ENCODE peak calls at places on chromosomes 13 and 19, in five cellular contexts. M is left ventricle myocardium inferior, X is GM06990, H is upper lobe of right lung, D is HCT116. U is an unnamed sample.

GRCh38 chr13:73695325-73695724 is 438.9 kb downstream of the KLF12 start:
- DNase-seq in M (no peak), X (no peak), H (no peak), D (no peak), U (no peak)

GRCh38 chr13:114118763-114119123 is 13.7 kb downstream of the RASA3 start:
- DNase-seq in M (no peak), X (no peak), H (no peak), D (no peak), U (peak)

GRCh38 chr19:1248454-1249297 is at the start of gene MIDN:
- DNase-seq in M (peak), X (peak), H (peak), D (no peak), U (peak)

GRCh38 chr13:60134376-60134775 is 29.4 kb downstream of the DIAPH3 start:
- DNase-seq in M (no peak), X (no peak), H (no peak), D (no peak), U (no peak)

GRCh38 chr13:112902669-112903068 is 66.3 kb upstream of the MCF2L start:
- DNase-seq in M (no peak), X (no peak), H (no peak), D (no peak), U (no peak)

GRCh38 chr13:110173247-110173818 is 133.6 kb downstream of the COL4A1 start:
- DNase-seq in M (no peak), X (no peak), H (no peak), D (no peak), U (peak)

GRCh38 chr13:110431851-110432294 is 124.8 kb downstream of the COL4A2 start:
- DNase-seq in M (peak), X (no peak), H (no peak), D (no peak), U (no peak)

GRCh38 chr13:40681341-40682051 is 15.1 kb upstream of the FOXO1 start:
- DNase-seq in M (no peak), X (no peak), H (no peak), D (no peak), U (no peak)

GRCh38 chr13:74596691-74597090 is 462.5 kb upstream of the KLF12 start:
- DNase-seq in M (no peak), X (no peak), H (no peak), D (no peak), U (no peak)

GRCh38 chr13:44368062-44368591 is 5.5 kb upstream of the SERP2 start:
- DNase-seq in M (no peak), X (no peak), H (no peak), D (no peak), U (peak)

GRCh38 chr19:30071871-30072270 is 129.8 kb downstream of the URI1 start:
- DNase-seq in M (no peak), X (no peak), H (peak), D (no peak), U (no peak)

GRCh38 chr13:61954092-61954491 is 538.4 kb upstream of the PCDH20 start:
- DNase-seq in M (no peak), X (no peak), H (no peak), D (peak), U (peak)

GRCh38 chr13:40170982-40171381 is 495.5 kb downstream of the FOXO1 start:
- DNase-seq in M (no peak), X (no peak), H (no peak), D (peak), U (no peak)

GRCh38 chr19:38024991-38025716 is 118.1 kb downstream of the SIPA1L3 start:
- DNase-seq in M (no peak), X (no peak), H (no peak), D (no peak), U (no peak)

GRCh38 chr13:34913040-34913439 is 29.0 kb upstream of the NBEA start:
- DNase-seq in M (no peak), X (no peak), H (no peak), D (no peak), U (peak)

GRCh38 chr13:75792526-75793187 is 156.5 kb downstream of the LMO7 start:
- DNase-seq in M (no peak), X (no peak), H (no peak), D (no peak), U (no peak)

GRCh38 chr13:64551755-64552154 is 2678.4 kb downstream of the PCDH9 start:
- DNase-seq in M (no peak), X (no peak), H (no peak), D (no peak), U (peak)

GRCh38 chr13:28826368-28826767 is 6.2 kb downstream of the MTUS2 start:
- DNase-seq in M (no peak), X (no peak), H (no peak), D (no peak), U (no peak)

GRCh38 chr19:33273065-33273736 is 29.1 kb downstream of the CEBPA start:
- DNase-seq in M (no peak), X (no peak), H (no peak), D (no peak), U (no peak)

GRCh38 chr13:25085125-25085742 is 10.7 kb upstream of the PABPC3 start:
- DNase-seq in M (no peak), X (no peak), H (no peak), D (peak), U (peak)

GRCh38 chr13:113142876-113143275 is 15.6 kb upstream of the PROZ start:
- DNase-seq in M (no peak), X (no peak), H (no peak), D (no peak), U (no peak)

GRCh38 chr13:36082396-36082795 is 48.8 kb downstream of the DCLK1 start:
- DNase-seq in M (no peak), X (no peak), H (no peak), D (no peak), U (peak)

GRCh38 chr19:11530432-11530831 is 1.5 kb upstream of the ECSIT start:
- DNase-seq in M (peak), X (peak), H (peak), D (peak), U (peak)

GRCh38 chr19:18156841-18157464 is 4.0 kb downstream of the PIK3R2 start:
- DNase-seq in M (peak), X (no peak), H (peak), D (peak), U (peak)

GRCh38 chr13:21328836-21329477 is 130.1 kb downstream of the ZDHHC20 start:
- DNase-seq in M (no peak), X (no peak), H (no peak), D (no peak), U (no peak)

GRCh38 chr13:37797606-37798005 is 72.0 kb downstream of the TRPC4 start:
- DNase-seq in M (no peak), X (no peak), H (no peak), D (no peak), U (no peak)

GRCh38 chr19:2768365-2769132 is 14.5 kb downstream of the SGTA start:
- DNase-seq in M (no peak), X (no peak), H (no peak), D (no peak), U (no peak)
- TF ChIP-seq CTCF in M (no peak), X (no peak), H (no peak), D (no peak), U (no peak)

GRCh38 chr19:49447485-49448431 is 3.9 kb downstream of the PIH1D1 start:
- DNase-seq in M (peak), X (no peak), H (no peak), D (peak), U (peak)

GRCh38 chr19:49448432-49448786 is 3.2 kb downstream of the PIH1D1 start:
- DNase-seq in M (no peak), X (no peak), H (no peak), D (no peak), U (no peak)

GRCh38 chr19:49453013-49453756 is at the start of gene ALDH16A1:
- DNase-seq in M (peak), X (peak), H (peak), D (peak), U (peak)

GRCh38 chr19:49451430-49452181 is at the start of gene PIH1D1:
- DNase-seq in M (peak), X (peak), H (peak), D (peak), U (peak)

DNA sequence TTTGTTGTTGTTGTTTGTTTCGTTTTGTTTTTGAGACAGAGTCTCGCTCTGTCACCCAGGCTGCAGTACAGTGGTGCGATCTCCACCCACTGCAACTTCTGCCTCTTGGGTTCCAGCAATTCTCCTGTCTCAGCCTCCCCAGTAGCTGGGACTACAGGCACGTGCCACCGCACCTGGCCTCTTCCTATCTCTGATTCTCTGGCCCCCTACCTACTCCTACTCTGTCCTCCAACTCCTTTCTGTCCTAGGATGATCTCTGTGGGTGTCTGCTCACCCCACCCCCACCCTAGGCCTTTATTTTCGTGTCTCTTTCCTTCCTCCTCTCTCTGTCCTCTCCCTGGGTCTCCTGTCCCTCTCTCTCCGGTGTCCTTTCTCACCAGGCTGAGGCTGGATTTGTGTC is 1.2 kb downstream of the PIH1D1 start:
- DNase-seq in M (no peak), X (no peak), H (no peak), D (no peak), U (no peak)
- H3K4me3 ChIP-seq in M (peak), X (peak), H (peak), D (peak), U (peak)

GRCh38 chr19:15265849-15266248 is 33.6 kb upstream of the EPHX3 start:
- DNase-seq in M (peak), X (no peak), H (peak), D (no peak), U (peak)
- TF ChIP-seq CTCF in M (no peak), X (no peak), H (no peak), D (no peak), U (no peak)

DNA sequence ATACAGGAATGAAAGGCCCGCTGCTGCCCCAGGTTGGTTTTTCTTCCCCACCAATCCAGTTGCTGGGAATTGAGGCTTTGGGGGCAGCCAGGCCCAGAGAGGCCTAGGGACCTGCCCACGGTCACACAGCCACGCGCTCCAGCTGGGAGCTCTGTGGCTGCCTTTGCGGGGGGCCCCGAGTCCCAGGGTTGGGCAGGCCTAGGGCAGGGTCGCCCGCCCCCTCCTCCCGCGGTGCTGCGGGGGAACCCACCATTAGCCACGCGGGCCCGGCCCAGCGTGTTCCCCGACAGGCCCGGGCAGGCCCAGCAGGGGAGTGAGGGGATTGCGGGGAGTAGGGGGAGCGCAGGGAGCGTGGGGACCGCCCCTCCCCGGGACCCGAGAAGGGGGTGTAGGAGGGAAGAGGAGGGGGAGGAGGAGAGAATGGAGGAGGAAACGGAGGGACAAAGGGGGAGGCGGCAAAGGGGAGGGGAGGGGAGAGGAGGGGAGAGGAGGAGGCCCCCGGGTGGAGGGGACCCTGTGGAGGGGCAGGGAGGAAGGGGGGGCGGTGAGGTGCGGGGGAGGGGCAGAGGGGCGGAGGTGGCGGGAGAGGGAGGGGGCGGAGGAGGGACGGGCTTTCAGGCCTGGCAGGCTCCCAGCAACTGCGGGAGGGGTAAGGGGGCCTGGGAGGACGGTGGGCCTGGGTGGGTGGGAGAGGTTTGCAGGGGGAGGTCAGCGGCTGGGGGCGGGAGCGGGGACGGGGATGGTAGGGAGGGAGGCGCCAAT is 12.9 kb upstream of the TLE2 start:
- DNase-seq in M (no peak), X (no peak), H (no peak), D (no peak), U (no peak)
- H3K4me3 ChIP-seq in M (no peak), X (no peak), H (no peak), D (no peak), U (no peak)

GRCh38 chr19:46608581-46609345 is 7.6 kb downstream of the CALM3 start:
- DNase-seq in M (peak), X (no peak), H (peak), D (no peak), U (no peak)
- TF ChIP-seq CTCF in M (no peak), X (no peak), H (no peak), D (no peak), U (no peak)

GRCh38 chr13:100298691-100299090 is 209.8 kb downstream of the PCCA start:
- DNase-seq in M (no peak), X (no peak), H (no peak), D (no peak), U (no peak)
- H3K4me3 ChIP-seq in M (no peak), X (no peak), H (no peak), D (no peak), U (no peak)

DNA sequence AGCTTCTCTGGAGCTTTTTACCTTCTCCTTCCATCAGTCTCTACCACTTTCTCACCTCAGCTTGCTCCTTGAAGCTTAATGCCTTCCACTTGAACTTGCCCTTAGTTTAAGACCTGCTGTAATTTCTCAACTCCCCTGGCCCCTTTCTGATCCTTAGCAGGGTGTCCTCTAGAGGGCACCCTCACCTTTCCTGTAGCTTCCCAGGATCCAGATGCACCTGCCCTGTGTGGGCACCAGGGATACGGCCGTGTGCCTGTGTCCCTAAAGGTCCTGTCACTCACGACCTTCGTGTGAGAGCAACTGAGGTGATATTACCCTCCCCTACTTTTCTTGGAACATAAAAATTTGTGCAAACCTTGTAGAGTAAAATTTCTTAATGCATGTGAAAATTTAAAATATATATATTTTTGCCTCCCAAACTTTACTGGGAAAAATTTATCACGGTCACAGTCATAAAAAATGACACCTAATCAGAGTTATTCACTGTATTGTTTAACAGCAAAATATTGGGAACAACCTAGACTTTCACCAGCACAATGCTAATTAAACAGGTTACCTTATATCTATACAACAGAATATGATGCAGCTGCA is 46.4 kb downstream of the PSG3 start:
- DNase-seq in M (no peak), X (no peak), H (no peak), D (peak), U (peak)
- TF ChIP-seq CTCF in M (peak), X (peak), H (peak), D (peak), U (peak)

GRCh38 chr13:30871713-30872029 is 34.4 kb upstream of the MEDAG start:
- DNase-seq in M (no peak), X (no peak), H (no peak), D (no peak), U (no peak)

GRCh38 chr13:30872195-30872594 is 33.9 kb upstream of the MEDAG start:
- DNase-seq in M (no peak), X (no peak), H (no peak), D (no peak), U (no peak)

GRCh38 chr13:30869491-30869890 is 36.6 kb upstream of the MEDAG start:
- DNase-seq in M (peak), X (no peak), H (no peak), D (no peak), U (peak)

GRCh38 chr13:30870049-30870884 is 35.8 kb upstream of the MEDAG start:
- DNase-seq in M (peak), X (peak), H (no peak), D (peak), U (peak)

DNA sequence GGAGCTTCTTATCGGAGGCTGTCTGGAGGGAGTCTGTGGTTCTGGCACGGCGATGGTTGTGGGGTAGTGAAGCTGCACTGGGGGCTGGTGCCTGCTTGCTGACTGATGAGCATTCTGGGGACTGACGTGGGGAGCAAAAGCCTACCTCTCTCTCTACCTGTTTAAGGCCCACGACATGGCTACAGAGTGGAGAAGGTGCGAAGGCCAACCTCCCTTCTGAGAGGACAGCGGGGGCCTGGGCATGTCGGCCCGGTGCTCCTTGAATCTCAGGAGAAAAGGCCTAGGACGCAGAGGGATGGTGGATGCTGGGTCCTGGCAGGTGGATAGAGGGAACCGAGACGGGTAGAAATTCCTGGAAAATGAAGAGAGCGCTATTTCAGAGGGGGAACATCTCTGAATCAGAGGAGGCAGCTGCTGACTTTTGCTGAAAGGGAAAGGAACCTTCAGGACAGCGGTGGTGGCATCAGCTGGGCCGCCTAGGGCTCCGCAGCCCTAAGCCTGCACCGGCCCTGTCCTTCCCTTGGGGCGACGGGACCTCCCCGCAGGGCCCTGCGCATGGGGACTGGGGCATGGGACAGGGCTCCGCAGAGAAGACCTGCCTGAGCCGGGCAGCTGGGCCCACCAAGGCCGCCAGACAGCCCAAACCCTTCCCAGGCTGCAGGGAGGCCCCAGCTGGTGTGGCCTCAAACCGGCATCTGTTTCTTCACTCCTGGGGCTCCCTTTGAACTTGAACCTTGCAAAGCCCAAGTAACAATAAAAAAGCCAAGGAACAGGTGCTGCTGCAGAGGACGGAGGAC is 35.0 kb upstream of the MEDAG start:
- DNase-seq in M (no peak), X (no peak), H (no peak), D (no peak), U (no peak)
- H3K4me3 ChIP-seq in M (no peak), X (no peak), H (no peak), D (no peak), U (no peak)

GRCh38 chr19:5567360-5567970 is at the start of gene TINCR:
- DNase-seq in M (no peak), X (no peak), H (no peak), D (no peak), U (no peak)
- TF ChIP-seq CTCF in M (no peak), X (no peak), H (no peak), D (no peak), U (peak)

GRCh38 chr19:35742121-35742724 is at the start of gene IGFLR1:
- DNase-seq in M (no peak), X (peak), H (no peak), D (no peak), U (no peak)
- H3K4me3 ChIP-seq in M (peak), X (peak), H (peak), D (no peak), U (no peak)

U was measured in astrocyte of the spinal cord.